ENCODE peak calls at places on chromosomes 2 and 18, in five cellular contexts. I is HepG2, Q is HCT116, C is K562, J is H1. O is an unnamed sample.

GRCh38 chr2:202184557-202184956 is 53.8 kb downstream of the SUMO1 start:
- DNase-seq in I (no peak), Q (no peak), C (no peak), J (no peak), O (no peak)

GRCh38 chr2:165876712-165877111 is 76.9 kb downstream of the TTC21B start:
- DNase-seq in I (no peak), Q (no peak), C (no peak), J (no peak), O (no peak)

GRCh38 chr2:118881490-118882129 is 34.2 kb upstream of the EN1 start:
- DNase-seq in I (peak), Q (peak), C (peak), J (peak), O (peak)

GRCh38 chr2:149747456-149747855 is 159.9 kb upstream of the MMADHC start:
- DNase-seq in I (no peak), Q (no peak), C (no peak), J (no peak), O (no peak)

GRCh38 chr2:86284987-86285386 is 52.4 kb downstream of the REEP1 start:
- DNase-seq in I (no peak), Q (no peak), C (no peak), J (no peak), O (no peak)

GRCh38 chr2:85754313-85755095 is 713 bp downstream of the ATOH8 start:
- DNase-seq in I (peak), Q (no peak), C (peak), J (peak), O (no peak)

GRCh38 chr2:24586955-24587354 is 95.9 kb downstream of the NCOA1 start:
- DNase-seq in I (no peak), Q (no peak), C (no peak), J (no peak), O (no peak)

GRCh38 chr18:59005266-59005665 is 134.4 kb upstream of the SEC11C start:
- DNase-seq in I (no peak), Q (no peak), C (no peak), J (peak), O (peak)

GRCh38 chr2:222353998-222354397 is 55.2 kb upstream of the PAX3 start:
- DNase-seq in I (no peak), Q (no peak), C (no peak), J (no peak), O (no peak)

GRCh38 chr2:51710222-51710621 is 678.3 kb upstream of the NRXN1 start:
- DNase-seq in I (peak), Q (peak), C (no peak), J (peak), O (peak)

GRCh38 chr18:68797901-68798300 is at the start of gene CCDC102B:
- DNase-seq in I (no peak), Q (no peak), C (no peak), J (no peak), O (no peak)

GRCh38 chr2:65076345-65076710 is 20.1 kb downstream of the CEP68 start:
- DNase-seq in I (no peak), Q (no peak), C (no peak), J (no peak), O (no peak)

GRCh38 chr2:123453046-123453445 is 572.0 kb upstream of the CNTNAP5 start:
- DNase-seq in I (no peak), Q (no peak), C (no peak), J (no peak), O (no peak)

GRCh38 chr2:38184964-38185603 is 109.1 kb upstream of the CYP1B1 start:
- DNase-seq in I (no peak), Q (no peak), C (no peak), J (no peak), O (no peak)

GRCh38 chr2:36333350-36334012 is 22.1 kb upstream of the CRIM1 start:
- DNase-seq in I (no peak), Q (no peak), C (no peak), J (no peak), O (no peak)

GRCh38 chr2:184879671-184880070 is 281.3 kb downstream of the ZNF804A start:
- DNase-seq in I (no peak), Q (no peak), C (no peak), J (no peak), O (no peak)

GRCh38 chr18:65754121-65754520 is 3.3 kb downstream of the CDH7 start:
- DNase-seq in I (no peak), Q (no peak), C (no peak), J (no peak), O (no peak)

GRCh38 chr2:13581471-13581870 is 864.7 kb downstream of the TRIB2 start:
- DNase-seq in I (no peak), Q (no peak), C (no peak), J (peak), O (peak)

GRCh38 chr2:54524236-54524991 is 68.3 kb downstream of the SPTBN1 start:
- DNase-seq in I (no peak), Q (no peak), C (no peak), J (no peak), O (no peak)

DNA sequence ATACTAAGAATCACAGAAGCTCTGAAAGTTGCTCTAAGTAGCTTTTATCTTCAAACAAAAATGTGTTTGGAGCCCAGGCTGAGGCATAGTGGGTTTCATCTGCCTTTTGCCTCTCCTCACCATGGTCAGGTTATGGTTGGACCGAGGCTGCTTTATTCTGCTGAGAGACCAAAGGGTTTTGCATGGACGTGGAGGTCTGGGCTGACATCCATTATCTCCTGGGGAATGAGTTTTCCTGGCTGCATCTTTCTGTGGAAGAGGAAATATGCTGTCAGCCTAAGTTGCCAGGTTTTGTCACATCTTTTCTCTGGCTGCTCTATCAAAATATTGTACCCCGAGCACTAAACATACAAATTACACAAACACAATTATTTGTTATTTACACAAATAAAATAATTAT is 223.2 kb downstream of the LDLRAD4 start:
- DNase-seq in I (no peak), Q (no peak), C (no peak), J (no peak), O (no peak)
- TF ChIP-seq ZNF274 in I (no peak), Q (no peak), C (no peak), J (no peak), O (no peak)

DNA sequence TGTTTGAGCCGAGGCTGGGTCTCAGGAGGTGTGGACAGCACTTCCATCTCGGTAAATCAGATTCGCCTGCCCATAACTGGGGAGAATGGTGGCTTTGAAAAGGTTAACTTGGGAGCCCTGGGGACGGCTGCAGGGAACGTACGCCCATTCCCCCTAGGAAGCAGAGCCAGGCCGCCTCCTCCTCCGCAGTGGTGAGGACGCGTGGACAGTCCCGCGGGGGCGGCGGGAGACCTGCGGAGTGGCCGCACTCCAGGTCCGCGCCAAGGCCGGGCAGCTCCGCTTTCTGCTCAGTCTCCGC is 845 bp upstream of the MYCN start:
- DNase-seq in I (no peak), Q (peak), C (peak), J (no peak), O (no peak)
- H3K4me3 ChIP-seq in I (no peak), Q (peak), C (no peak), J (peak), O (peak)

DNA sequence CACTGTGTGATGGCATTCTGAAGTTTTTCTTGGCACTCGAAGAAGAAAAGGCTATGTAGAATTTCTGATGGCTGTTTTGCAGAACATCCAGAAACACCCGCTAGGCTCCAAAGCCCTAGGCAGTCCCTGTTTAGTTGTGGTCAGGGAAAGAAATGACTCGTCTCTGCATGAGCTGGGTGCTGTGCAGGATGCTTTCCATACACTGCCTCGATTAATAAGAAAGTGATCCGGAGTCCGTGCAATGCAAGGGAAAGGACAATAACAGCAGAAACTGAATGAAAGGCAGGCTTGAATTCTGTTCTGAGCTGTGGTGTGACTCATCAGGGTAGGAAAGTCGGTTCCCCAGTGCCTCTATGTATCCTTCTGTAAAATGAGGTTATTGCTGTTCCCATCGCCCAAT is 18.7 kb downstream of the MAPRE3 start:
- DNase-seq in I (no peak), Q (no peak), C (no peak), J (no peak), O (no peak)
- TF ChIP-seq ZNF274 in I (no peak), Q (no peak), C (no peak), J (no peak), O (no peak)

DNA sequence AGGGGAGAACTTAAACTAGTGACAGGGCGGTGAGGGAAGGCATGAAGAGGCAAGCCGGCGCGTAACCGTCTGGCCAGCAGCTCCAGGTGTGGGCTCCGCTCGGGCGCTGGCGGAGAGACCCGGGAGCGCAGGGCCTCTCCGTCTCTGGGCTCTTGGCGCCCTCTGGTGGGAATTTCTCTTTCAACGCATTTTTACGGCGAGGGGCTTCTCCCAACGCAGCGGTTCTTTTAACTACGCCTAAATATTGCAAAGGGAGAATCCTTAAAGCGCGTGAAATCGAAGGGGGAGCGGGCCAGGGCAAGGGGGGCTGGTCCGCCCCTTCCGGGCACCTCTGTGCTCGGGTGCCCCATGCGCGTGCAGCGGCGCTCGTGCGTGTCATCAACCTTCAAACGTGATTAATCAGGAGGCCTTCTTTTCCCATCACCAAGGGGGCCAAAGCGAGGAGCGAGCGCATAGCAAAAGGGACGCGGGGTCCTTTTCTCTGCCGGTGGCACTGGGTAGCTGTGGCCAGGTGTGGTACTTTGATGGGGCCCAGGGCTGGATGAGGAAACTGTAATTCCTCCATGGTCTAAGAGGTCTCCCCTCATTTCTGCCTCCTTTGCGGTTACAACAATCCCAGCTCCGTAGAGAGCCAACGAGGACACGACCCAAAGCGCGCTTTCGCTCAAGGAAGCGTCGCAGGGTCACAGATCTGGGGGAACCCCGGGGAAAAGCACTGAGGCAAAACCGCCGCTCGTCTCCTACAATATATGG is 765 bp upstream of the GAD1 start:
- DNase-seq in I (peak), Q (peak), C (peak), J (peak), O (no peak)
- H3K4me3 ChIP-seq in I (peak), Q (peak), C (peak), J (peak), O (peak)

GRCh38 chr2:97992836-97993825 is 2.6 kb downstream of the TMEM131 start:
- DNase-seq in I (no peak), Q (no peak), C (no peak), J (no peak), O (no peak)

GRCh38 chr2:97991081-97991856 is 4.5 kb downstream of the TMEM131 start:
- DNase-seq in I (no peak), Q (no peak), C (no peak), J (no peak), O (no peak)

GRCh38 chr2:97995026-97995733 is 568 bp downstream of the TMEM131 start:
- DNase-seq in I (peak), Q (no peak), C (peak), J (peak), O (peak)

GRCh38 chr2:97995734-97996624 is at the start of gene TMEM131:
- DNase-seq in I (peak), Q (peak), C (peak), J (peak), O (peak)

DNA sequence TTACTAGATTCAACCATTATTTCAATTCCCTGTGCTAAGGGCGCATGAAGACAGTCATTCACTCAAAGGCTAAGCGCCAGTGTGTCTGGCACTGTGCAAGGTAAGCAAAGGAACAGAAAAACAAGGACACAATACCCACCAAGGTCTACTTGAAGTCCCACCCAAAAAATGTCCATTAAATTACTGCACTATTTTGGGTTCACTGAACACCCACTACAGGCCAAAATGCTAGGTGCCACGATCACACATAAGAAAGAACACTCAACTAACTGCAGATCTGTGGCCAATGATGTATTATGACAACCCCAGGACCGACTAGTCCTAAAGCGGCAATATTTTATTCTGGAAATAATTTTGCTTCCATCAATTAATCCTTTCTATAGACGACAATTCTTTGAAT is 1.8 kb downstream of the TMEM131 start:
- DNase-seq in I (no peak), Q (no peak), C (no peak), J (no peak), O (no peak)
- TF ChIP-seq ZNF274 in I (no peak), Q (no peak), C (no peak), J (no peak), O (no peak)

DNA sequence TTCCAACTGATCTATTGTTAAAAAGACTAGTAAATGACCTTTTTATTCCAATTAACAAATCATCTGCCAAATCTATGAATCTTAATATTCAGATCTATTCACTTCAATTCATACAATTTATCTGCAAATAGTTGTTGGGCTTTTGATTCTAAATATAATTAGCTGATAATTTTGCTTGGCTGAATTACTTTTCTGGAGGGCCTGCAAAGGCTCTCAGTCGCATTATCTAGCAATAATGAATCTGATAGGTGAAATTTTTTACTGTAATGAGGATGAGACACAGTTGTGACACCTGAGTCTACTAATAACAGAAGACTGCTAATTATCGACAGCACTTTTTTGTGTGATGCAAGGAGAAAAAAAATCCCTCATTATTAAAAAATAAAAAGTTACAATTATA is 565.1 kb downstream of the ZEB2 start:
- DNase-seq in I (no peak), Q (no peak), C (no peak), J (no peak), O (no peak)
- H3K4me3 ChIP-seq in I (no peak), Q (no peak), C (no peak), J (no peak), O (no peak)